ENCODE peak calls at places on chromosomes 4 and X, in ten cellular contexts. T is brain microvascular endothelial cell, G is breast epithelium, L is AG04450, N is hepatocyte, S is ovary, F is fibroblast of lung, I is H9, W is adrenal gland, E is tibial nerve. O is an unnamed sample. For H3K27me3, the result is how much of the 10 kb centered on the place peaks cover.

GRCh38 chr4:105433421-105433820 is 40.4 kb downstream of the PPA2 start:
- DNase-seq in T (no peak), G (no peak), L (no peak), N (no peak), S (no peak), F (no peak), I (no peak), W (no peak), E (no peak), O (no peak)

GRCh38 chrX:24027086-24027485 is at the start of gene KLHL15:
- DNase-seq in T (no peak), G (no peak), L (no peak), N (no peak), S (no peak), F (no peak), I (no peak), W (no peak), E (no peak), O (no peak)

GRCh38 chrX:132114607-132115006 is 13.2 kb downstream of the FRMD7 start:
- DNase-seq in T (no peak), G (no peak), L (no peak), N (peak), S (no peak), F (no peak), I (no peak), W (no peak), E (no peak), O (no peak)

GRCh38 chr4:175419120-175419774 is 392.8 kb downstream of the GPM6A start:
- DNase-seq in T (peak), G (no peak), L (peak), N (peak), S (no peak), F (peak), I (no peak), W (no peak), E (no peak), O (no peak)

GRCh38 chr4:170888660-170889059 is 798.9 kb upstream of the AADAT start:
- DNase-seq in T (no peak), G (no peak), L (no peak), N (no peak), S (no peak), F (no peak), I (no peak), W (no peak), E (no peak), O (no peak)

GRCh38 chrX:30301977-30302376 is 7.2 kb downstream of the NR0B1 start:
- DNase-seq in T (peak), G (no peak), L (no peak), N (peak), S (no peak), F (peak), I (no peak), W (no peak), E (no peak), O (no peak)

GRCh38 chr4:29051381-29051965 is 1668.7 kb upstream of the PCDH7 start:
- DNase-seq in T (no peak), G (no peak), L (no peak), N (no peak), S (no peak), F (peak), I (no peak), W (no peak), E (no peak), O (no peak)

GRCh38 chr4:108191269-108191914 is 22.7 kb upstream of the LEF1 start:
- DNase-seq in T (no peak), G (no peak), L (no peak), N (no peak), S (no peak), F (no peak), I (no peak), W (no peak), E (no peak), O (no peak)

GRCh38 chr4:140367738-140368137 is 5.7 kb upstream of the SCOC start:
- DNase-seq in T (peak), G (no peak), L (peak), N (no peak), S (no peak), F (no peak), I (no peak), W (no peak), E (no peak), O (no peak)

GRCh38 chrX:128973033-128973432 is 550.3 kb downstream of the SMARCA1 start:
- DNase-seq in T (no peak), G (no peak), L (no peak), N (no peak), S (no peak), F (no peak), I (no peak), W (no peak), E (no peak), O (no peak)

DNA sequence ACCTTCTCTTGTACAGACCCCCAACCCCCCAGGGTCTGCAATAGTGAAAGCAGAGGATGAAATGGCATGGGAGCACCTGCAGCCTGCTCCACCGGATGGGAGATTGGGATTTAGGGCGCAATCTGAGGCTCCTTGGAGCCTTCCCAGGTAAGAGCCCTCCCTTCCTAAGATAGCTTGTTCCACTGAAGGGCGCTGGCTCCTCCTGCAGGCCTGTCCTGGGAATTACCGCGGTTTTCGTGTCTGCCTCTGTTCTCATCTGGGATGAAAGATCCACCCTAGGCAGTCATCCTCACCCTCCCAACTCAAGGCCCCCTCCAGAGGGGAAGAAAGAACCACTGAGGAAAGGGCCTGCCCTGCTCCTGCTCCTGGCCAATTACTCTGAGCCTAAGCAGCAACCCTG is 547.6 kb downstream of the SMARCA1 start:
- DNase-seq in T (no peak), G (no peak), L (no peak), N (peak), S (no peak), F (no peak), I (peak), W (peak), E (peak), O (no peak)
- TF ChIP-seq CTCF in T (peak), G (no peak), L (no peak), N (peak), S (no peak), F (no peak), I (peak), W (peak), E (peak), O (no peak)

DNA sequence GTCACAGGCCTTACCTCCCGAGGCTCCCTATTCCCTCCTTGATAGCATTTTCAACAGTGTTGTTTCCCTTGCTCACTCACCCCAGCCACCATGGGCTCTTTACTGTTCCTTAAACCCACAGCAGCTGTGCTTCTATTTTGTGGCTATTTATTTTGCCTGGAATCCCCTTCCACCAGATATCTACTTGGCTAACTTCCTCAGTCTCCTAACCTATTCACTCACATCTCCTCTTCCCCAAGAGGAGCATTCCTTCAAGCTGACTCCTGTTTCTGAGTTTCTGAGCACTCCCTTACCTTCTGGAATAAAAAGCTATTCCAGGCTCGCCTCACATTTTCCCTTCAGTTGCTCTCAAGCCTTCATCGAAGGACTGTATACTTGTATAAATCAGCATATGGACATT is 50.5 kb downstream of the CXCL1 start:
- DNase-seq in T (no peak), G (no peak), L (no peak), N (no peak), S (no peak), F (no peak), I (no peak), W (no peak), E (no peak), O (no peak)
- H3K27ac ChIP-seq in T (no peak), G (no peak), L (no peak), N (no peak), S (no peak), F (no peak), I (no peak), W (no peak), E (no peak), O (no peak)

DNA sequence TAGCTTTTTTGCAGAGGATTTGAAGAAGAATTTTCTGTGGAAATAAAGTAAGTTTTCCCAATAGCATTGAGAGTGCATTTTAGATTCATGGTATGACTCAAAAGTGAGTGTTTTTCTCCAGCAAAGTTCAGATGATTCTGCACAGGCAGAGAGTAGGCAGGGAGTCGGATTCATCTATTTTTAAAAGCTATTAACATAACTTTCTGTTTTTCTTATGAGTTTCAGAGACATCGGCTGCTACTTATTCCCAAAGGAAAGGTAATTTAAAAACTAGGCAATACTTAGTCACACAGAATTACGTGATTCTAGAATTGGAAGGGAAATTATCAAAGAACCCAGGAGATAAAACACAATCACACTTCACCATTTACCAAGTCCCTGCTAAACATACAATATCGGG is 4.4 kb downstream of the CCDC110 start:
- DNase-seq in T (peak), G (no peak), L (no peak), N (no peak), S (no peak), F (no peak), I (no peak), W (no peak), E (no peak), O (no peak)
- H3K27me3 ChIP-seq in T (under half), G (under half), L (under half), N (under half), S (under half), F (under half), I (under half), W (under half), E (under half), O (under half)

DNA sequence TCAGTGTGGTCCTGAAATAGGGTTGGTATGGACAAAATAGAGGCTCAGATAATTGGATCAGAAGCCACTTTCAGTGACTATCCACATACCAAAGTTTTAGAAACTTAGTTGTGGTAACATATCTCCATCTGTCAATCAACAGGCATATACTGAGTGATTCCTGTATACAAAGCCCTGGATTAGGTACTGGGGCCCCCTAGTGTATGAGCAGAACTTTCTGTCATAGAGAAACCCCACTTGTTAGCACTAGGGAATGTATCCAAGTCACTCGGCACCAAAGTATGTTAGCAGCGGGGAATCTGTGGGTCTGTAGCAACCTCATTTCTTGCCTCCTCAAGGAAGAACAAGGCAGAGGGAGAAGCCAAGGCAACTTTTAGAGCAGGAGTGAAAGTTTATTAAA is 50.7 kb downstream of the MAP7D3 start:
- DNase-seq in T (no peak), G (no peak), L (no peak), N (no peak), S (no peak), F (peak), I (no peak), W (no peak), E (no peak), O (no peak)
- TF ChIP-seq CTCF in T (peak), G (no peak), L (peak), N (no peak), S (no peak), F (peak), I (peak), W (no peak), E (no peak), O (peak)